ENCODE peak calls at places on chromosomes 11 and 22, in five cellular contexts. Z is neuronal stem cell, N is H9, S is mesenchymal stem cell, H is H1. R is an unnamed sample.

GRCh38 chr11:62337682-62338181 is 484 bp downstream of the ASRGL1 start:
- DNase-seq in Z (peak), N (peak), S (peak), H (no peak), R (peak)

GRCh38 chr11:101583180-101584128 is at the start of gene TRPC6:
- DNase-seq in Z (no peak), N (peak), S (peak), H (no peak), R (no peak)

GRCh38 chr11:64011371-64011770 is 24.4 kb upstream of the FLRT1 start:
- DNase-seq in Z (no peak), N (no peak), S (no peak), H (no peak), R (no peak)

GRCh38 chr11:128938156-128938885 is 4.3 kb downstream of the TP53AIP1 start:
- DNase-seq in Z (no peak), N (no peak), S (no peak), H (no peak), R (no peak)

GRCh38 chr22:33130473-33130872 is 72.3 kb upstream of the SYN3 start:
- DNase-seq in Z (no peak), N (no peak), S (no peak), H (no peak), R (no peak)

GRCh38 chr11:68524681-68525080 is 64.1 kb downstream of the PPP6R3 start:
- DNase-seq in Z (no peak), N (no peak), S (no peak), H (no peak), R (no peak)

GRCh38 chr11:67281552-67282150 is 7.5 kb upstream of the ANKRD13D start:
- DNase-seq in Z (no peak), N (no peak), S (no peak), H (no peak), R (no peak)

GRCh38 chr22:47168441-47168840 is 406.0 kb downstream of the TBC1D22A start:
- DNase-seq in Z (no peak), N (no peak), S (no peak), H (no peak), R (no peak)

GRCh38 chr11:28822596-28822995 is 714.4 kb downstream of the METTL15 start:
- DNase-seq in Z (no peak), N (no peak), S (no peak), H (no peak), R (no peak)

GRCh38 chr11:76025068-76025467 is 181.2 kb downstream of the WNT11 start:
- DNase-seq in Z (no peak), N (no peak), S (peak), H (no peak), R (no peak)

GRCh38 chr11:5369793-5370192 is 13.8 kb upstream of the OR51M1 start:
- DNase-seq in Z (no peak), N (no peak), S (peak), H (no peak), R (peak)

GRCh38 chr11:100999756-101000155 is 129.9 kb downstream of the PGR start:
- DNase-seq in Z (no peak), N (no peak), S (no peak), H (no peak), R (no peak)

GRCh38 chr11:32012066-32012465 is 78.8 kb upstream of the RCN1 start:
- DNase-seq in Z (no peak), N (no peak), S (no peak), H (no peak), R (no peak)

GRCh38 chr11:115148691-115149090 is 355.5 kb downstream of the CADM1 start:
- DNase-seq in Z (no peak), N (no peak), S (no peak), H (no peak), R (no peak)

GRCh38 chr22:37750596-37751162 is 53.8 kb downstream of the TRIOBP start:
- DNase-seq in Z (no peak), N (no peak), S (no peak), H (no peak), R (no peak)

GRCh38 chr11:61793084-61793828 is 545 bp downstream of the FEN1 start:
- DNase-seq in Z (no peak), N (no peak), S (no peak), H (no peak), R (peak)

GRCh38 chr11:128582496-128583366 is 4.6 kb downstream of the ETS1 start:
- DNase-seq in Z (no peak), N (peak), S (peak), H (peak), R (peak)

GRCh38 chr22:17342361-17342760 is 26.9 kb upstream of the CECR2 start:
- DNase-seq in Z (no peak), N (no peak), S (no peak), H (no peak), R (no peak)

GRCh38 chr22:49749885-49750510 is 77.7 kb downstream of the BRD1 start:
- DNase-seq in Z (no peak), N (no peak), S (no peak), H (no peak), R (no peak)

GRCh38 chr11:43852057-43852636 is 28.5 kb upstream of the ALKBH3 start:
- DNase-seq in Z (peak), N (peak), S (peak), H (peak), R (peak)

GRCh38 chr22:24894220-24894975 is 52.1 kb downstream of the LHFPL7 start:
- DNase-seq in Z (no peak), N (no peak), S (peak), H (no peak), R (peak)

GRCh38 chr11:131064373-131064991 is 148.2 kb upstream of the SNX19 start:
- DNase-seq in Z (peak), N (peak), S (peak), H (peak), R (peak)

GRCh38 chr11:108960498-108960897 is 295.6 kb downstream of the DDX10 start:
- DNase-seq in Z (no peak), N (peak), S (no peak), H (no peak), R (no peak)

GRCh38 chr11:125564357-125564756 is 4.9 kb upstream of the EI24 start:
- DNase-seq in Z (no peak), N (no peak), S (no peak), H (no peak), R (no peak)

GRCh38 chr11:13388741-13389140 is 74.3 kb downstream of the BTBD10 start:
- DNase-seq in Z (no peak), N (no peak), S (no peak), H (no peak), R (no peak)

GRCh38 chr22:42256930-42257329 is 13.5 kb downstream of the TCF20 start:
- DNase-seq in Z (no peak), N (no peak), S (no peak), H (no peak), R (peak)

GRCh38 chr11:46162700-46163099 is 41.4 kb upstream of the PHF21A start:
- DNase-seq in Z (no peak), N (no peak), S (no peak), H (no peak), R (no peak)

GRCh38 chr11:28105869-28106268 is 2.1 kb downstream of the KIF18A start:
- DNase-seq in Z (no peak), N (no peak), S (peak), H (no peak), R (no peak)

GRCh38 chr11:101555366-101555765 is 28.4 kb downstream of the TRPC6 start:
- DNase-seq in Z (no peak), N (no peak), S (no peak), H (no peak), R (no peak)

GRCh38 chr11:37712246-37712645 is 1114.2 kb upstream of the RAG2 start:
- DNase-seq in Z (peak), N (peak), S (peak), H (peak), R (no peak)

GRCh38 chr22:24230911-24231656 is 13.8 kb downstream of the GGT5 start:
- DNase-seq in Z (no peak), N (peak), S (no peak), H (peak), R (peak)

GRCh38 chr11:36155770-36156485 is 133.3 kb downstream of the COMMD9 start:
- DNase-seq in Z (no peak), N (no peak), S (no peak), H (no peak), R (no peak)

GRCh38 chr11:92322225-92322624 is 97.6 kb downstream of the FAT3 start:
- DNase-seq in Z (no peak), N (no peak), S (peak), H (no peak), R (no peak)

GRCh38 chr11:33669598-33670249 is 30.9 kb downstream of the C11orf91 start:
- DNase-seq in Z (no peak), N (no peak), S (no peak), H (no peak), R (no peak)
- H2BK120ac ChIP-seq in Z (no peak), N (no peak), S (no peak), H (peak), R (no peak)

GRCh38 chr11:104033561-104033960 is 2.9 kb upstream of the DDI1 start:
- DNase-seq in Z (no peak), N (no peak), S (peak), H (no peak), R (no peak)
- H2BK5ac ChIP-seq in Z (no peak), N (no peak), S (no peak), H (no peak), R (no peak)

GRCh38 chr22:43293259-43293658 is 49.9 kb downstream of the SCUBE1 start:
- DNase-seq in Z (no peak), N (no peak), S (no peak), H (no peak), R (peak)

GRCh38 chr22:43295660-43296059 is 47.5 kb downstream of the SCUBE1 start:
- DNase-seq in Z (no peak), N (no peak), S (no peak), H (no peak), R (no peak)

GRCh38 chr22:43295173-43295572 is 48.0 kb downstream of the SCUBE1 start:
- DNase-seq in Z (no peak), N (no peak), S (no peak), H (no peak), R (no peak)

GRCh38 chr22:43292633-43293025 is 50.5 kb downstream of the SCUBE1 start:
- DNase-seq in Z (no peak), N (no peak), S (no peak), H (no peak), R (no peak)

GRCh38 chr22:43293661-43294392 is 49.3 kb downstream of the SCUBE1 start:
- DNase-seq in Z (no peak), N (no peak), S (peak), H (no peak), R (peak)
- H2BK12ac ChIP-seq in Z (no peak), N (no peak), S (peak), H (no peak), R (no peak)

GRCh38 chr22:26853071-26853470 is 195.7 kb downstream of the MIAT start:
- DNase-seq in Z (no peak), N (no peak), S (no peak), H (no peak), R (no peak)

GRCh38 chr22:26852176-26852575 is 194.8 kb downstream of the MIAT start:
- DNase-seq in Z (peak), N (peak), S (no peak), H (no peak), R (no peak)

GRCh38 chr22:26857169-26857568 is 199.8 kb downstream of the MIAT start:
- DNase-seq in Z (no peak), N (no peak), S (no peak), H (no peak), R (no peak)

GRCh38 chr22:26851125-26851524 is 193.7 kb downstream of the MIAT start:
- DNase-seq in Z (no peak), N (no peak), S (no peak), H (no peak), R (no peak)

DNA sequence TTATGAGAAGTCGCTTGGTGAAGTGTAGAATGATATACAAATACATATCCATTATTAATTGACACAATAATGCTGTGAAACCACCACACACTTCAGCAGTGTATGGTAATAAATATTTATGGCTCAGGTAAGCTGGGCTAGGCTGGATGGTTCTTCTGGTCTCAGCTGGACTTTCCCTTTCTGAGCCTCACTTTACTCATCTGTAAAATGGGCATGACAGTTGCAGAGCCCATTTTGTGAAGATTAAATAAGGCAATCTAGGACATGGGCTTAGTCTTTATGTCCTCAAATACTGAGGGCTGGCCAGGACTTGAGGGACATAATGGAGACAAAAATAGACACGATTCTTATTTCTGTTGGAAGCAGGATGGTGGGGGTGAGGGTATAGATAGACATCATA is 196.1 kb downstream of the MIAT start:
- DNase-seq in Z (no peak), N (no peak), S (no peak), H (no peak), R (no peak)
- H2BK120ac ChIP-seq in Z (no peak), N (no peak), S (no peak), H (no peak), R (no peak)

DNA sequence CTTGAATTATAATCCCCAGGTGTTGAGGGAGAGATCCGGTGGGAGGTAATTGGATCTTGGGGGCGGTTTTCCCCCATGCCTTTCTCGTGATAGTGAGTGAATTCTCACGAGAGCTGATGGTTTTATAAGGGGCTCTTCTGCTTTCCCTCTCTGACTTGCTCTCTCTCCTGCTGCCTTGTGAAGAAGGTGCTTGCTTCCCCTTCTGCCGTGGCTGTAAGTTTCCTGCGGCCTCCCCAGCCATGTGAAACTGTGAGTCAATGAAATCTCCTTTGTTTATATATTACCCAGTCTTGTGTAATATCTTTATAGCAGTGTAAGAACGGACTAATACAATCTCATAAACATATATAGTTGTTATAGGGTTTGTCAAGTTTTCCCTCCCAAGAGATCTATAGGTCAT is 32.8 kb downstream of the KCNE3 start:
- DNase-seq in Z (no peak), N (no peak), S (peak), H (no peak), R (no peak)
- H2BK5ac ChIP-seq in Z (no peak), N (no peak), S (no peak), H (no peak), R (no peak)

DNA sequence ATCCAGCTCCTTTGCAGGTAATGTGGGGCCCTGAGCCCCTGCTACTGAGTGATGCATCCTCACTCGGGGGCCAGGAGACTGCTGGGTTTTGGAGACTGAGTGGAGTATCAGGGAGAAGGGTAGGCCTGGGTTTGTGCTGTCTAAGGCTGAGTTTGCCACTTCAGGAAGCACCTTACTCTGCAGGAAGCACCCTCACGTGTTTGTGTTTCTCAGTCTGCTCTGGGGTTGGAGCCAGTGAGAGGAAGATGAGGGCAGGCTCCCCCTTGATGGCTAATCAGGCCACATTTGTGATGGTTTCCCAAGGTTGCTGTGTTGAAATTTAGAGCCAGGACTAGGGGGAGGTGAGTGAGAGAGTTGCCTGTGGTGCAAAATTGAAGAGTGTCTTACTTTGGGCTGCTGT is 13.7 kb upstream of the THY1 start:
- DNase-seq in Z (no peak), N (no peak), S (no peak), H (no peak), R (no peak)
- H2BK12ac ChIP-seq in Z (no peak), N (no peak), S (no peak), H (no peak), R (no peak)

GRCh38 chr11:12270817-12271216 is 106.6 kb upstream of the PARVA start:
- DNase-seq in Z (no peak), N (no peak), S (no peak), H (no peak), R (no peak)

GRCh38 chr11:12269446-12270214 is 107.7 kb upstream of the PARVA start:
- DNase-seq in Z (no peak), N (no peak), S (no peak), H (no peak), R (no peak)

GRCh38 chr11:12270215-12270797 is 107.1 kb upstream of the PARVA start:
- DNase-seq in Z (no peak), N (no peak), S (no peak), H (no peak), R (no peak)

GRCh38 chr11:12267921-12268320 is 109.5 kb upstream of the PARVA start:
- DNase-seq in Z (no peak), N (no peak), S (no peak), H (no peak), R (no peak)

DNA sequence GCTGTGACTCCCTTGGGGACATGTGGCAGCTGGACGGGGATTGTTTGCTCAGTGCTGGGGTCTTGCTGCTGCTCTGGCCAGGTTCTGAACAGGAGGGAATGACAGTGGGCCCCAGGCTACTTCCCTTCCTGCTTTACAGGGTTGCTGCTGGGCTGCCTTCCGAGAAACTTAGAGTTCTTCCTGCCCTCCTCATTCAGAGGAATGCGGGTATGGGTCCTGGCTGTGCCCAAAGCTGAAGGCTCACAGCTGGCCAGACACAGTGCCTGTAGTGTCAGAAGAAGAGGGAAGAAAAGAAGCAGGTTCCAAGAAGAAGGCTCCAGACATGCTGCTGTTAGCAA is 108.3 kb upstream of the PARVA start:
- DNase-seq in Z (no peak), N (no peak), S (no peak), H (no peak), R (peak)
- H2BK120ac ChIP-seq in Z (no peak), N (no peak), S (no peak), H (no peak), R (no peak)